ENCODE peak calls at places on chromosomes 5 and 9, in six cellular contexts. M is SK-N-SH, X is Peyer's patch, N is tibial artery, Z is DND-41, Y is cardiac muscle cell. S is an unnamed sample.

GRCh38 chr9:91948423-91949292 is 1.4 kb downstream of the ROR2 start:
- DNase-seq in M (peak; percentile 79), X (peak; percentile 60), N (no peak), Z (no peak), Y (peak; percentile 80), S (no peak)

GRCh38 chr5:171869956-171870355 is 84.3 kb downstream of the SMIM23 start:
- DNase-seq in M (no peak), X (no peak), N (no peak), Z (no peak), Y (no peak), S (no peak)

GRCh38 chr9:17757816-17758215 is 178.9 kb downstream of the SH3GL2 start:
- DNase-seq in M (no peak), X (no peak), N (no peak), Z (no peak), Y (no peak), S (no peak)

GRCh38 chr9:530681-531080 is 310.8 kb upstream of the DMRT1 start:
- DNase-seq in M (no peak), X (no peak), N (peak; percentile 42), Z (no peak), Y (peak; percentile 62), S (no peak)

GRCh38 chr9:21970800-21971620 is 23.2 kb downstream of the CDKN2A start:
- DNase-seq in M (no peak), X (no peak), N (no peak), Z (no peak), Y (no peak), S (no peak)

GRCh38 chr5:1908931-1909330 is 26.2 kb upstream of the IRX4 start:
- DNase-seq in M (no peak), X (no peak), N (peak; percentile 10), Z (no peak), Y (no peak), S (no peak)

GRCh38 chr9:133304158-133304470 is 29.1 kb upstream of the ABO start:
- DNase-seq in M (no peak), X (no peak), N (no peak), Z (no peak), Y (no peak), S (no peak)

GRCh38 chr5:148397968-148398595 is 14.3 kb downstream of the FBXO38 start:
- DNase-seq in M (no peak), X (no peak), N (no peak), Z (no peak), Y (no peak), S (no peak)

GRCh38 chr5:10985091-10985490 is 224.1 kb upstream of the DAP start:
- DNase-seq in M (no peak), X (no peak), N (no peak), Z (no peak), Y (no peak), S (no peak)

GRCh38 chr5:63127054-63127453 is 548.4 kb downstream of the LRRC70 start:
- DNase-seq in M (no peak), X (no peak), N (no peak), Z (no peak), Y (peak; percentile 39), S (no peak)

GRCh38 chr9:133633681-133633990 is 2.5 kb upstream of the DBH start:
- DNase-seq in M (no peak), X (no peak), N (no peak), Z (no peak), Y (no peak), S (no peak)

GRCh38 chr5:3622961-3623360 is 27.3 kb downstream of the IRX1 start:
- DNase-seq in M (no peak), X (no peak), N (no peak), Z (no peak), Y (no peak), S (no peak)

GRCh38 chr5:81850494-81850893 is 99.6 kb upstream of the SSBP2 start:
- DNase-seq in M (no peak), X (no peak), N (peak; percentile 22), Z (peak; percentile 45), Y (no peak), S (no peak)

GRCh38 chr9:87198716-87199115 is 251.4 kb upstream of the GAS1 start:
- DNase-seq in M (no peak), X (no peak), N (no peak), Z (no peak), Y (peak; percentile 37), S (no peak)

GRCh38 chr9:33988219-33988890 is 60.3 kb downstream of the UBAP2 start:
- DNase-seq in M (no peak), X (no peak), N (no peak), Z (no peak), Y (no peak), S (no peak)

GRCh38 chr9:129007035-129007765 is 20.9 kb downstream of the SH3GLB2 start:
- DNase-seq in M (no peak), X (no peak), N (peak; percentile 65), Z (no peak), Y (no peak), S (no peak)

GRCh38 chr5:59587489-59588337 is 305.8 kb downstream of the PDE4D start:
- DNase-seq in M (peak; percentile 77), X (peak; percentile 75), N (no peak), Z (peak; percentile 7), Y (peak; percentile 87), S (no peak)

GRCh38 chr5:30099634-30100033 is 1093.9 kb upstream of the CDH6 start:
- DNase-seq in M (no peak), X (no peak), N (no peak), Z (no peak), Y (peak; percentile 55), S (no peak)

GRCh38 chr9:16022228-16022627 is 469.4 kb downstream of the CCDC171 start:
- DNase-seq in M (no peak), X (no peak), N (no peak), Z (no peak), Y (no peak), S (no peak)

GRCh38 chr9:3498691-3499090 is 27.1 kb downstream of the RFX3 start:
- DNase-seq in M (peak; percentile 6), X (no peak), N (no peak), Z (no peak), Y (peak; percentile 34), S (no peak)

GRCh38 chr5:88203977-88204735 is 64.5 kb downstream of the TMEM161B start:
- DNase-seq in M (no peak), X (no peak), N (no peak), Z (peak; percentile 45), Y (no peak), S (peak; percentile 32)

GRCh38 chr5:131379723-131380122 is 115.9 kb downstream of the CDC42SE2 start:
- DNase-seq in M (no peak), X (no peak), N (no peak), Z (peak; percentile 48), Y (peak; percentile 90), S (peak; percentile 37)

GRCh38 chr9:80059191-80059590 is 487.4 kb downstream of the TLE4 start:
- DNase-seq in M (no peak), X (no peak), N (no peak), Z (no peak), Y (no peak), S (no peak)

GRCh38 chr5:84568171-84568570 is 183.5 kb upstream of the EDIL3 start:
- DNase-seq in M (no peak), X (no peak), N (no peak), Z (no peak), Y (no peak), S (no peak)

GRCh38 chr5:177554474-177555111 is at the start of gene FAM193B:
- DNase-seq in M (peak; percentile 99), X (peak; percentile 96), N (peak; percentile 91), Z (peak; percentile 97), Y (peak; percentile 94), S (peak; percentile 97)
- TF ChIP-seq CTCF in M (peak; percentile 44), X (no peak), N (no peak), Z (peak; percentile 50), Y (peak; percentile 23), S (no peak)

GRCh38 chr5:16733597-16733996 is 116.8 kb upstream of the RETREG1 start:
- DNase-seq in M (no peak), X (no peak), N (no peak), Z (no peak), Y (no peak), S (no peak)
- H3K27ac ChIP-seq in M (no peak overlapping the region), X (no peak overlapping the region), N (no peak overlapping the region), Z (no peak overlapping the region), Y (no peak overlapping the region), S (no peak overlapping the region)

GRCh38 chr5:176594554-176594953 is 15.4 kb downstream of the GPRIN1 start:
- DNase-seq in M (no peak), X (no peak), N (no peak), Z (no peak), Y (no peak), S (no peak)

GRCh38 chr5:176596069-176596656 is 13.8 kb downstream of the GPRIN1 start:
- DNase-seq in M (no peak), X (no peak), N (no peak), Z (no peak), Y (no peak), S (no peak)

GRCh38 chr5:176597417-176598389 is 12.3 kb downstream of the GPRIN1 start:
- DNase-seq in M (no peak), X (no peak), N (no peak), Z (no peak), Y (no peak), S (no peak)

GRCh38 chr5:176595386-176595943 is 14.5 kb downstream of the GPRIN1 start:
- DNase-seq in M (no peak), X (no peak), N (no peak), Z (no peak), Y (no peak), S (no peak)

DNA sequence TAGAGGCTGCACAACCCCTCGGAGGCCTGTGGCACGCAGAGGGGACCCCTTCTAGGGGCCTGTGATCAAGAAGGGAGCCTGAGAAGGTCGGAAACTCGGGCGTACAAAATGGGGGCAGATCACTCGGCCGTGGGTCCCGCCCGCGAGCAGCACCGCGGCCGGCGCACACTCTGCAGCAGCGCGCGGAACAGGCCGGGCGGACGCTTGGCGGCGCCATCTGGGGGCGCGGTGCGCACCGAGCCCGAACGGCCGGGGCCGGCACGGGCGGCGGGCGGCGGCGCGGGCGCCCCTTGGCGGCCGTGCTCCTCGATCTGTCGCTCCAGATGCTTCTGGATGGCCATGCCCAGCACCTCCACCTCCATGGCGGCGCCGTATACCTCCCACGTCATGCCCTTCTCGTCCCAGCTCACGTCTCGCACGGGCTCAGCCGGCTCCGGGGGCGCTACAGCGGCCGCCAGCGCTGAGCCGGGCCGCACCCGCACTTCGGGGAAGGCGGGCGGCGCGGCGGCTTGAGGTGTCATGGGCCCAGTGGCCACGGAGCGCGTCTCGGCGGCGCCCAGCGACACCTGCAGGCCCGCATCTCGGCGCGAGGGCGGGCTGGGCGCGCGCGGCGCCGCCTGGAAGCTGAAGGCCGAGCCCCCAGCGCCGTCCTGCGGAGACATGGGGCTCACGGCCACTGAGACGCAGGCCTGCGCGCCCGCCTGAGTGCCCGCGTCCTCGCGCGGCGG is 13.1 kb downstream of the GPRIN1 start:
- DNase-seq in M (no peak), X (peak; percentile 83), N (no peak), Z (no peak), Y (peak; percentile 56), S (peak; percentile 83)
- TF ChIP-seq CTCF in M (no peak), X (no peak), N (no peak), Z (no peak), Y (peak; percentile 21), S (no peak)

DNA sequence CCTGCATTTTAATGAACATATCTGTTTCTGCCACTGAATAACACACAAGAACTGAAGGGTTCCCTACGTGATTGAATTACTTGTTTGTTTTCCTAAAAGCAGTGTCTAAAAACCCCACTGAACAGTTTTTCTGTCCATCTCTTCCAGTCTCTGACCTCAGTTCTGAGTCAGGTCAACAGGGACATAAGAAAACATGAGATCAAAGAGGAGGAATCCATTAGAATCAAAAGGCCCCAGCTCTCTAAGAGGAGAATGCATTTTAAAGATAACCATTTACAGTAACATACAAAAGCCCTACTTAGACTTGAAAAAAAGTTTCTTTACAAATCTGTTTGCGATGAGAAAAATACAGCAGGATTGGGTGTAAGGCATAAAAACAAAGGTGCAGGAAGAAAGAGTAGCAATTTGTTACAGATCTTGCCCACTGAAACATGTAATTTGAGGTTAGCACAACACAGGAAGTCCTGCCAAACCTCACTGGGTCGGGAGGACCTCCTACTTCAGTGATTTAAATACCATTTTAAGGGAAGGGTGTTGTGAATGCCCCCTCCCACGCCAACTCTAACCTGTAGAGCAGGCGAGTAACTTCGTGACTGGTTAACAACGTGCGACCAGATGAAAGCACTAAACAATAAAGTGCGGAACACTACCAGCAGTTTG is 1.4 kb downstream of the QSOX2 start:
- DNase-seq in M (no peak), X (no peak), N (no peak), Z (peak; percentile 28), Y (no peak), S (peak; percentile 27)
- H3K27ac ChIP-seq in M (no peak overlapping the region), X (peak overlapping the region; percentile 76), N (no peak overlapping the region), Z (peak overlapping the region; percentile 36), Y (no peak overlapping the region), S (peak overlapping the region; percentile 11)

S was measured in CD8-positive, alpha-beta T cell.